ENCODE peak calls at places on chromosomes 3 and 15, in four cellular contexts. U is stimulated activated CD4-positive, alpha-beta T cell treated with anti-CD3 and anti-CD28 coated beads, Interleukin-2, amount 100 ng/mL, for 48 hours; P is NCI-H2081; B is Karpas-422. K is an unnamed sample.

GRCh38 chr3:136920904-136921649 is 36.7 kb upstream of the IL20RB start:
- DNase-seq in U (no peak), P (no peak), B (no peak), K (no peak)

GRCh38 chr15:26298010-26298661 is 435.0 kb upstream of the ATP10A start:
- DNase-seq in U (no peak), P (no peak), B (no peak), K (no peak)

GRCh38 chr15:91965501-91966180 is 112.1 kb downstream of the SLCO3A1 start:
- DNase-seq in U (no peak), P (no peak), B (no peak), K (no peak)

GRCh38 chr3:28118087-28118486 is 123.3 kb upstream of the CMC1 start:
- DNase-seq in U (no peak), P (no peak), B (no peak), K (no peak)

GRCh38 chr3:101163554-101163953 is 156.8 kb downstream of the IMPG2 start:
- DNase-seq in U (no peak), P (no peak), B (no peak), K (no peak)

GRCh38 chr3:110615454-110615853 is 456.2 kb upstream of the NECTIN3 start:
- DNase-seq in U (no peak), P (no peak), B (no peak), K (no peak)

GRCh38 chr3:38511546-38511945 is 15.4 kb downstream of the EXOG start:
- DNase-seq in U (no peak), P (no peak), B (no peak), K (no peak)

GRCh38 chr3:133295199-133295901 is 104.5 kb upstream of the BFSP2 start:
- DNase-seq in U (no peak), P (no peak), B (no peak), K (no peak)

GRCh38 chr3:56754753-56755365 is 46.9 kb downstream of the ARHGEF3 start:
- DNase-seq in U (no peak), P (no peak), B (no peak), K (no peak)

GRCh38 chr3:74009961-74010859 is 385.5 kb upstream of the PDZRN3 start:
- DNase-seq in U (no peak), P (no peak), B (no peak), K (no peak)

GRCh38 chr3:184599143-184599542 is 37.6 kb downstream of the EPHB3 start:
- DNase-seq in U (no peak), P (no peak), B (no peak), K (no peak)

GRCh38 chr3:114827495-114827894 is 319.6 kb downstream of the ZBTB20 start:
- DNase-seq in U (no peak), P (peak; percentile 61), B (peak; percentile 82), K (no peak)

GRCh38 chr15:68407141-68407885 is 24.6 kb downstream of the ITGA11 start:
- DNase-seq in U (no peak), P (no peak), B (peak; percentile 33), K (no peak)

GRCh38 chr3:57605683-57606082 is 8.5 kb upstream of the ARF4 start:
- DNase-seq in U (no peak), P (no peak), B (no peak), K (no peak)

GRCh38 chr15:68599560-68600071 is 20.8 kb downstream of the CORO2B start:
- DNase-seq in U (no peak), P (peak; percentile 6), B (peak; percentile 59), K (no peak)

GRCh38 chr15:42955518-42955917 is 34.9 kb upstream of the TTBK2 start:
- DNase-seq in U (no peak), P (no peak), B (no peak), K (no peak)